ENCODE peak calls at places on chromosome 12, in eight cellular contexts. One of them, this sample, is unnamed.

GRCh38 chr12:9615420-9616135 is 7.9 kb upstream of the KLRB1 start:
- DNase-seq in NCI-H226: no peak
- DNase-seq in H7: no peak
- DNase-seq in HS-27A: no peak
- DNase-seq in midbrain: peak
- DNase-seq in NCI-H1417: no peak
- DNase-seq in AG08396: no peak
- DNase-seq in left cardiac atrium: no peak
- DNase-seq in this sample: no peak

GRCh38 chr12:90854136-90854689 is 100.8 kb downstream of the CCER1 start:
- DNase-seq in NCI-H226: peak
- DNase-seq in H7: peak
- DNase-seq in HS-27A: peak
- DNase-seq in midbrain: peak
- DNase-seq in NCI-H1417: peak
- DNase-seq in AG08396: peak
- DNase-seq in left cardiac atrium: no peak
- DNase-seq in this sample: peak

GRCh38 chr12:64010069-64010686 is 165.7 kb downstream of the SRGAP1 start:
- DNase-seq in NCI-H226: peak
- DNase-seq in H7: no peak
- DNase-seq in HS-27A: no peak
- DNase-seq in midbrain: no peak
- DNase-seq in NCI-H1417: no peak
- DNase-seq in AG08396: peak
- DNase-seq in left cardiac atrium: no peak
- DNase-seq in this sample: no peak

GRCh38 chr12:107131832-107132616 is 38.7 kb upstream of the CRY1 start:
- DNase-seq in NCI-H226: peak
- DNase-seq in H7: peak
- DNase-seq in HS-27A: peak
- DNase-seq in midbrain: peak
- DNase-seq in NCI-H1417: peak
- DNase-seq in AG08396: peak
- DNase-seq in left cardiac atrium: no peak
- DNase-seq in this sample: peak

GRCh38 chr12:122215789-122216188 is 10.1 kb downstream of the DIABLO start:
- DNase-seq in NCI-H226: no peak
- DNase-seq in H7: no peak
- DNase-seq in HS-27A: no peak
- DNase-seq in midbrain: no peak
- DNase-seq in NCI-H1417: no peak
- DNase-seq in AG08396: no peak
- DNase-seq in left cardiac atrium: no peak
- DNase-seq in this sample: no peak

GRCh38 chr12:12249216-12250050 is 17.4 kb downstream of the LRP6 start:
- DNase-seq in NCI-H226: no peak
- DNase-seq in H7: no peak
- DNase-seq in HS-27A: no peak
- DNase-seq in midbrain: no peak
- DNase-seq in NCI-H1417: no peak
- DNase-seq in AG08396: no peak
- DNase-seq in left cardiac atrium: no peak
- DNase-seq in this sample: no peak

GRCh38 chr12:97312570-97313135 is 150.0 kb upstream of the RMST start:
- DNase-seq in NCI-H226: no peak
- DNase-seq in H7: peak
- DNase-seq in HS-27A: no peak
- DNase-seq in midbrain: no peak
- DNase-seq in NCI-H1417: no peak
- DNase-seq in AG08396: no peak
- DNase-seq in left cardiac atrium: no peak
- DNase-seq in this sample: no peak

GRCh38 chr12:6872073-6873048 is 742 bp downstream of the SPSB2 start:
- DNase-seq in NCI-H226: peak
- DNase-seq in H7: peak
- DNase-seq in HS-27A: no peak
- DNase-seq in midbrain: peak
- DNase-seq in NCI-H1417: peak
- DNase-seq in AG08396: peak
- DNase-seq in left cardiac atrium: peak
- DNase-seq in this sample: peak

GRCh38 chr12:45914090-45914489 is 76.3 kb downstream of the SCAF11 start:
- DNase-seq in NCI-H226: peak
- DNase-seq in H7: peak
- DNase-seq in HS-27A: peak
- DNase-seq in midbrain: no peak
- DNase-seq in NCI-H1417: no peak
- DNase-seq in AG08396: peak
- DNase-seq in left cardiac atrium: no peak
- DNase-seq in this sample: peak

GRCh38 chr12:26523708-26524150 is 309.3 kb downstream of the ITPR2 start:
- DNase-seq in NCI-H226: peak
- DNase-seq in H7: no peak
- DNase-seq in HS-27A: no peak
- DNase-seq in midbrain: peak
- DNase-seq in NCI-H1417: peak
- DNase-seq in AG08396: peak
- DNase-seq in left cardiac atrium: peak
- DNase-seq in this sample: peak

GRCh38 chr12:127722651-127723050 is 544.3 kb upstream of the TMEM132C start:
- DNase-seq in NCI-H226: no peak
- DNase-seq in H7: no peak
- DNase-seq in HS-27A: no peak
- DNase-seq in midbrain: no peak
- DNase-seq in NCI-H1417: no peak
- DNase-seq in AG08396: no peak
- DNase-seq in left cardiac atrium: no peak
- DNase-seq in this sample: no peak

GRCh38 chr12:52004042-52004648 is 2.6 kb upstream of the TAMALIN start:
- DNase-seq in NCI-H226: peak
- DNase-seq in H7: peak
- DNase-seq in HS-27A: no peak
- DNase-seq in midbrain: peak
- DNase-seq in NCI-H1417: peak
- DNase-seq in AG08396: peak
- DNase-seq in left cardiac atrium: peak
- DNase-seq in this sample: no peak

GRCh38 chr12:9810721-9811120 is 16.6 kb upstream of the KLRF1 start:
- DNase-seq in NCI-H226: no peak
- DNase-seq in H7: no peak
- DNase-seq in HS-27A: no peak
- DNase-seq in midbrain: no peak
- DNase-seq in NCI-H1417: no peak
- DNase-seq in AG08396: no peak
- DNase-seq in left cardiac atrium: no peak
- DNase-seq in this sample: peak

GRCh38 chr12:111995782-111996480 is 17.0 kb downstream of the TMEM116 start:
- DNase-seq in NCI-H226: no peak
- DNase-seq in H7: no peak
- DNase-seq in HS-27A: no peak
- DNase-seq in midbrain: no peak
- DNase-seq in NCI-H1417: no peak
- DNase-seq in AG08396: no peak
- DNase-seq in left cardiac atrium: no peak
- DNase-seq in this sample: no peak

GRCh38 chr12:106081606-106082005 is 57.1 kb downstream of the NUAK1 start:
- DNase-seq in NCI-H226: peak
- DNase-seq in H7: no peak
- DNase-seq in HS-27A: no peak
- DNase-seq in midbrain: no peak
- DNase-seq in NCI-H1417: no peak
- DNase-seq in AG08396: peak
- DNase-seq in left cardiac atrium: no peak
- DNase-seq in this sample: no peak

GRCh38 chr12:6937481-6938352 is 5.9 kb upstream of the RNU7-1 start:
- DNase-seq in NCI-H226: peak
- DNase-seq in H7: peak
- DNase-seq in HS-27A: no peak
- DNase-seq in midbrain: peak
- DNase-seq in NCI-H1417: peak
- DNase-seq in AG08396: peak
- DNase-seq in left cardiac atrium: peak
- DNase-seq in this sample: peak

This sample was measured in HS-5.